ENCODE peak calls at places on chromosomes 3 and 15, in ten cellular contexts. F is H54, O is adrenal gland, B is H1, L is stomach, T is transverse colon, K is suprapubic skin, P is body of pancreas, E is IMR-90, S is heart left ventricle. X is an unnamed sample.
A peak's percentile ranks its signal among the peaks of the same experiment; 100 is the strongest.

GRCh38 chr3:142866841-142867631 is 21.8 kb downstream of the PCOLCE2 start:
- DNase-seq in F (no peak), O (no peak), B (peak; percentile 84), L (peak; percentile 58), T (no peak), K (no peak), P (peak; percentile 35), E (no peak), S (peak; percentile 29), X (peak; percentile 21)

GRCh38 chr15:48541659-48542334 is 103.7 kb downstream of the FBN1 start:
- DNase-seq in F (peak; percentile 10), O (peak; percentile 49), B (no peak), L (no peak), T (no peak), K (no peak), P (no peak), E (peak; percentile 88), S (no peak), X (no peak)

GRCh38 chr3:107106316-107106715 is 270.9 kb upstream of the CCDC54 start:
- DNase-seq in F (peak; percentile 17), O (no peak), B (no peak), L (no peak), T (no peak), K (no peak), P (no peak), E (peak; percentile 53), S (no peak), X (no peak)

GRCh38 chr15:90947577-90948357 is 6.9 kb upstream of the RCCD1 start:
- DNase-seq in F (no peak), O (no peak), B (no peak), L (no peak), T (no peak), K (no peak), P (no peak), E (no peak), S (no peak), X (no peak)

GRCh38 chr3:139295040-139295439 is 48.8 kb upstream of the MRPS22 start:
- DNase-seq in F (no peak), O (peak; percentile 42), B (no peak), L (no peak), T (no peak), K (no peak), P (no peak), E (no peak), S (no peak), X (no peak)

GRCh38 chr3:51706788-51707731 is at the start of gene GRM2:
- DNase-seq in F (no peak), O (peak; percentile 84), B (peak; percentile 53), L (peak; percentile 80), T (peak; percentile 54), K (peak; percentile 82), P (peak; percentile 82), E (peak; percentile 83), S (peak; percentile 83), X (peak; percentile 91)

GRCh38 chr3:188270423-188270972 is 116.5 kb downstream of the LPP start:
- DNase-seq in F (no peak), O (no peak), B (no peak), L (no peak), T (no peak), K (no peak), P (peak; percentile 35), E (peak; percentile 96), S (no peak), X (peak; percentile 41)

GRCh38 chr3:13112521-13113345 is 39.5 kb upstream of the IQSEC1 start:
- DNase-seq in F (no peak), O (no peak), B (no peak), L (no peak), T (no peak), K (no peak), P (no peak), E (no peak), S (no peak), X (no peak)

GRCh38 chr3:4588410-4588809 is 95.3 kb downstream of the ITPR1 start:
- DNase-seq in F (peak; percentile 54), O (peak; percentile 63), B (no peak), L (no peak), T (no peak), K (no peak), P (no peak), E (peak; percentile 59), S (no peak), X (no peak)

GRCh38 chr3:79843180-79843579 is 75.4 kb upstream of the ROBO1 start:
- DNase-seq in F (no peak), O (no peak), B (no peak), L (no peak), T (no peak), K (no peak), P (no peak), E (no peak), S (no peak), X (no peak)
- TF ChIP-seq POLR2A in F (no peak), O (no peak), B (no peak), L (no peak), T (no peak), K (no peak), P (no peak), E (no peak), S (no peak), X (no peak)

GRCh38 chr3:42905740-42906084 is 230 bp upstream of the ZNF662 start:
- DNase-seq in F (no peak), O (no peak), B (no peak), L (no peak), T (no peak), K (no peak), P (no peak), E (no peak), S (no peak), X (no peak)

GRCh38 chr3:42908675-42909074 is 2.7 kb downstream of the ZNF662 start:
- DNase-seq in F (no peak), O (no peak), B (no peak), L (no peak), T (no peak), K (no peak), P (no peak), E (no peak), S (no peak), X (no peak)

GRCh38 chr3:42906905-42907183 is 902 bp downstream of the ZNF662 start:
- DNase-seq in F (no peak), O (no peak), B (no peak), L (no peak), T (no peak), K (no peak), P (no peak), E (no peak), S (no peak), X (peak; percentile 15)

GRCh38 chr3:42904076-42904475 is 1.9 kb upstream of the ZNF662 start:
- DNase-seq in F (no peak), O (no peak), B (no peak), L (no peak), T (no peak), K (no peak), P (no peak), E (no peak), S (no peak), X (no peak)

GRCh38 chr3:42906085-42906904 is at the start of gene ZNF662:
- DNase-seq in F (no peak), O (peak; percentile 56), B (no peak), L (peak; percentile 36), T (peak; percentile 42), K (peak; percentile 86), P (peak; percentile 66), E (no peak), S (peak; percentile 64), X (peak; percentile 73)
- TF ChIP-seq POLR2A in F (no peak), O (peak; percentile 21), B (no peak), L (no peak), T (peak; percentile 46), K (no peak), P (peak; percentile 36), E (no peak), S (no peak), X (no peak)

GRCh38 chr3:11274743-11275142 is 2.5 kb downstream of the ATG7 start:
- DNase-seq in F (no peak), O (no peak), B (no peak), L (no peak), T (no peak), K (no peak), P (no peak), E (no peak), S (no peak), X (no peak)

GRCh38 chr3:11273945-11274344 is 1.7 kb downstream of the ATG7 start:
- DNase-seq in F (no peak), O (peak; percentile 29), B (no peak), L (no peak), T (no peak), K (no peak), P (no peak), E (no peak), S (peak; percentile 41), X (peak; percentile 15)

GRCh38 chr3:11269007-11269406 is 3.2 kb upstream of the ATG7 start:
- DNase-seq in F (no peak), O (no peak), B (no peak), L (no peak), T (no peak), K (no peak), P (no peak), E (no peak), S (no peak), X (no peak)

GRCh38 chr3:11272913-11273574 is 847 bp downstream of the ATG7 start:
- DNase-seq in F (no peak), O (no peak), B (no peak), L (no peak), T (no peak), K (no peak), P (no peak), E (no peak), S (no peak), X (no peak)

GRCh38 chr3:11271986-11272904 is at the start of gene ATG7:
- DNase-seq in F (peak; percentile 88), O (peak; percentile 98), B (peak; percentile 88), L (peak; percentile 99), T (peak; percentile 98), K (peak; percentile 98), P (peak; percentile 98), E (peak; percentile 96), S (peak; percentile 99), X (peak; percentile 98)
- TF ChIP-seq POLR2A in F (peak; percentile 80), O (peak; percentile 87), B (peak; percentile 89), L (peak; percentile 66), T (peak; percentile 95), K (peak; percentile 95), P (peak; percentile 59), E (peak; percentile 94), S (no peak), X (no peak)

DNA sequence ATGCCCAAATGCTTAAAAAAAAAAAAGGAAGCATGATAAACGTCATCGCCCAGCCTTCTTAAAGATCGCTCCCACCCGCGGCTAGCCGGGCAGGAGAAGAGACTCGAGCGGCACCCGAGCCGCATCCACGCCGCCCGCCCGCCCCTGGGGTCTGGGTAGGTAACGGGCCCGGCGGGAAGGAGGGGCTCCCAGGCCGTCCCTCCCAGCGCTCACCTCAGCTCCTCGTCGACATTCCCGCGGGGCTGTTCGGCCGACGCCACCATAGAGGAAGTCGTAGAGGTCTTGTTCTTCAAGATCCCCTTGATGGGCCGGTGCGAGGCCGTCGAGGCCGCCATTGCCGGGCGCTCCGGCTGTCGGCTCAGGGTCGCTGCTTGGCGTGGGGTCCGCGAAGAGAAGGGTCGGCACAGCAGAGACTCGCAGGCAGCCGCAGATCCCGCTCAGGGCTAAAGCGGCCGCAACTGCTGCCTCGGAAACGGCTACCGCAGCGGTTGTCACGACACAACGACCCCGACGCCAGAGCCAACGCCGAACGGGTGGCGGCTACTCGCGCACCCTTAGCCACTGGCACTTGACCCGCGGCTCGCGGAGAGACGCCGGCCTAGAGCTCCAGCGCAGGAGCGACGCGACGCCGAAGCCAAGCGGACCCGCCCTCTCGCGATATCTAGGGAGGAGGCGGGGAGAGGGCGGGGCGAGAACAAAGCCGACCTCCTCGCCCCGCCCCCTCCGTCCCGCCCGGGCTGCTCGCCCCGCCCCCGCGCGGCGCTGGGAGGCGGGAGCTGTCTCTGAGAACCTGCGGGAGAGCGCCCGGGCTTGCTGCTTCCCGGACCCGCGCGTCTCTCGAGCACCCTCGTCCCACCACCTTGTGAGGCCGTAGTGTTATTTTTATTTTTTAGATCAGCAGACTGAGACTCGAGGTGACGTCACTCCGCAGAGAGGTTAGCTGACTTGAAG is at the start of gene PPP1R2:
- DNase-seq in F (peak; percentile 85), O (peak; percentile 95), B (peak; percentile 72), L (peak; percentile 94), T (peak; percentile 95), K (peak; percentile 96), P (peak; percentile 96), E (peak; percentile 86), S (peak; percentile 95), X (peak; percentile 96)
- TF ChIP-seq POLR2A in F (peak; percentile 98), O (peak; percentile 99), B (peak; percentile 89), L (peak; percentile 59), T (peak; percentile 97), K (peak; percentile 94), P (peak; percentile 95), E (peak; percentile 96), S (peak; percentile 57), X (peak; percentile 81)

X was measured in testis.